ENCODE peak calls at places on chromosomes 16 and 17, in nine cellular contexts. R, N, D, Q, O, Y, B, V and G are unnamed samples.

GRCh38 chr17:16973760-16974540 is 2.0 kb upstream of the TNFRSF13B start:
- DNase-seq in R (no peak), N (no peak), D (no peak), Q (no peak), O (no peak), Y (no peak), B (peak), V (no peak), G (peak)

GRCh38 chr17:64773836-64774761 is 112.0 kb upstream of the SMURF2 start:
- DNase-seq in R (no peak), N (peak), D (peak), Q (no peak), O (peak), Y (no peak), B (peak), V (peak), G (no peak)

GRCh38 chr16:22890976-22891375 is 77.0 kb downstream of the HS3ST2 start:
- DNase-seq in R (no peak), N (no peak), D (no peak), Q (no peak), O (no peak), Y (no peak), B (no peak), V (no peak), G (no peak)

GRCh38 chr17:68210570-68210969 is 37.3 kb upstream of the AMZ2 start:
- DNase-seq in R (no peak), N (no peak), D (no peak), Q (no peak), O (no peak), Y (no peak), B (no peak), V (no peak), G (no peak)

GRCh38 chr17:74964246-74964761 is 8.3 kb downstream of the HID1 start:
- DNase-seq in R (no peak), N (no peak), D (no peak), Q (no peak), O (no peak), Y (no peak), B (no peak), V (no peak), G (no peak)

GRCh38 chr17:16217002-16217635 is at the start of gene PIGL:
- DNase-seq in R (peak), N (peak), D (peak), Q (peak), O (peak), Y (peak), B (peak), V (peak), G (peak)

GRCh38 chr16:330746-331145 is 21.8 kb downstream of the AXIN1 start:
- DNase-seq in R (no peak), N (no peak), D (no peak), Q (no peak), O (no peak), Y (no peak), B (no peak), V (no peak), G (no peak)

GRCh38 chr16:86931410-86931941 is 353.1 kb downstream of the FOXL1 start:
- DNase-seq in R (no peak), N (peak), D (peak), Q (peak), O (no peak), Y (no peak), B (no peak), V (peak), G (no peak)

GRCh38 chr17:44004761-44005526 is 522 bp downstream of the NAGS start:
- DNase-seq in R (no peak), N (no peak), D (no peak), Q (no peak), O (peak), Y (no peak), B (no peak), V (peak), G (no peak)

GRCh38 chr16:17939723-17940122 is 396.8 kb downstream of the NPIPA8 start:
- DNase-seq in R (no peak), N (no peak), D (no peak), Q (no peak), O (no peak), Y (no peak), B (peak), V (no peak), G (peak)

GRCh38 chr16:74439685-74440084 is 18.4 kb upstream of the CLEC18B start:
- DNase-seq in R (no peak), N (no peak), D (no peak), Q (no peak), O (no peak), Y (no peak), B (no peak), V (no peak), G (no peak)

GRCh38 chr17:82246365-82247174 is 17.7 kb downstream of the SLC16A3 start:
- DNase-seq in R (no peak), N (no peak), D (no peak), Q (peak), O (peak), Y (no peak), B (no peak), V (peak), G (no peak)

GRCh38 chr17:17152385-17152784 is 53.7 kb downstream of the PLD6 start:
- DNase-seq in R (no peak), N (no peak), D (no peak), Q (no peak), O (peak), Y (no peak), B (no peak), V (no peak), G (no peak)

GRCh38 chr17:19531780-19532501 is 1.7 kb upstream of the SLC47A1 start:
- DNase-seq in R (no peak), N (no peak), D (no peak), Q (no peak), O (no peak), Y (no peak), B (no peak), V (no peak), G (no peak)

GRCh38 chr17:19537116-19537515 is 3.5 kb downstream of the SLC47A1 start:
- DNase-seq in R (no peak), N (no peak), D (no peak), Q (no peak), O (no peak), Y (no peak), B (no peak), V (no peak), G (no peak)

GRCh38 chr17:19533036-19533717 is 477 bp upstream of the SLC47A1 start:
- DNase-seq in R (no peak), N (no peak), D (no peak), Q (no peak), O (no peak), Y (no peak), B (no peak), V (no peak), G (no peak)

GRCh38 chr17:19533718-19534561 is at the start of gene SLC47A1:
- DNase-seq in R (no peak), N (no peak), D (no peak), Q (peak), O (no peak), Y (no peak), B (peak), V (no peak), G (no peak)

DNA sequence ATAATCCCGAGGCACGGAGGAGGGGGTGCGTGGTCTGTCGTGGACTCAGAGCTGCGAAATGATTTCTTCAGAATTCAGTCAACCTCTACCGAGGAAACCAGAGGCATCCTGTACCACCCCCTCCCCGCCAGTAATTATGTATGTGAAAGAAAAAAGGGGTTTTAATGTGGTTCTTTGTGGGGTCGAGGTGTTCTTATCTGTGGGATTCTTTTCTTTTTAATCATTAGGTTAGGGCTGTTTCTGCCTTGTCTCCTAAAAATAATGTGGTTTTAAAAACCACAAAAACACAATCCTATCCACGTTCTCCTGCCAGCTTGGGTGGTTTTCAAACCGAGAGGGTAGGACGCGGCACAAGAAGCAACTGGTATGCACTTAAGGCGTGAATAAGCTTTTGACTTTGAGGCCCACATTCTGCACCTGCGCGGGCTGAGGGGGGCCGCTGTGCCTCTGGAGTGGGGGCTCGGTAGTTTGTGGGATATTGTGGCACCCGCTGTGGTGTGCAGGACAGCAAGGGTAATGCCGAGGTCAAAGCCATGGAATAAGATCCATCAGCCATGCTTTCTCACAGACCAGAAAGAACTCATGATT is 1.0 kb downstream of the SLC47A1 start:
- DNase-seq in R (no peak), N (no peak), D (no peak), Q (no peak), O (no peak), Y (no peak), B (no peak), V (no peak), G (no peak)
- H3K4me3 ChIP-seq in R (peak), N (peak), D (peak), Q (peak), O (peak), Y (peak), B (peak), V (peak), G (no peak)

DNA sequence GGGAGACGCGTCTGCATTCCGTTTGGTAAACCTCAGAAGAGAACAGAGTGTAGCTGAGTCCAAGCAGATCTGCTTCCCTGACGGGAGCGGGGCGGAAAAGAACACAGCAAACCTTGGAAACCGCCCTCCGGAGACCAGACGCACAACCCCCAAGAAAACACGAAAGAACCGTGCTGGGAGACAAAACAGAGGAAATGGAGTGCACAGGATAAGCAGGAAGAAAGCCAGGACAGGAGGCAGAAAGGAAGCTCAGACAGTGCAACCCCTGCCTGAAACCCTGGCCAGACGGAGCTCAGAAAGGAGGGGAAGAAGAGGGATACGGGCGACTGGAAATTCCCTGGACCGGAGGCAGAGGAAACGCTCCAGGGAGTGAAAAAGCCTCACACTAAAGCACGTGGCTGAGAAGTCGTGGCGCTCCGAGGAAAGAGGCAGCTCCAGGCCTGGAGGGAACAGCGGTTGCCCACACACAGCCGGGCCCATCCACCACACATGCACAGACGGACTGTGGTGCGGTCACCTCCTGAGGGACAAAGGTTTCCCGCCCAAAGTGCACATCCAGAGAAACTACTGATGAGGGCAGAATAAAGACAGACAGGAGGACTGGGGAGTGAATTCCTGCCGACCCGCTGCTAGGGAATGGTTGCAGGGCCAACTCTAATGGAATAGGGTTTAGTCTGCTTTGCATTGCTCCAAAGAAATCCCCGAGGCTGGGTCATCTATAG is 10.2 kb downstream of the DPEP1 start:
- DNase-seq in R (no peak), N (no peak), D (peak), Q (peak), O (no peak), Y (no peak), B (no peak), V (no peak), G (no peak)
- TF ChIP-seq CTCF in R (no peak), N (no peak), D (no peak), Q (no peak), O (no peak), Y (no peak), B (no peak), V (no peak), G (no peak)

GRCh38 chr17:56640116-56640515 is 46.6 kb downstream of the NOG start:
- DNase-seq in R (no peak), N (no peak), D (no peak), Q (no peak), O (no peak), Y (no peak), B (no peak), V (no peak), G (no peak)
- H3K4me3 ChIP-seq in R (no peak), N (no peak), D (no peak), Q (no peak), O (no peak), Y (no peak), B (no peak), V (no peak), G (no peak)

GRCh38 chr17:40301315-40301714 is 7.7 kb upstream of the RARA start:
- DNase-seq in R (no peak), N (no peak), D (no peak), Q (peak), O (peak), Y (no peak), B (no peak), V (peak), G (no peak)
- TF ChIP-seq CTCF in R (no peak), N (no peak), D (no peak), Q (no peak), O (peak), Y (no peak), B (peak), V (peak), G (no peak)